ENCODE peak calls at places on chromosomes 11 and 22, in ten cellular contexts. B is suprapubic skin, N is ovary, X is tibial nerve, Y is A549, H is transverse colon, M is SK-N-SH, T is sigmoid colon, Z is stomach, A is H1. I is an unnamed sample.

GRCh38 chr11:44812971-44813370 is 86.2 kb downstream of the TSPAN18 start:
- DNase-seq in N (no peak), B (no peak), T (no peak), A (no peak), M (no peak), X (no peak), Y (no peak), Z (no peak), H (no peak), I (no peak)

GRCh38 chr11:87290304-87290922 is 252.7 kb downstream of the TMEM135 start:
- DNase-seq in X (no peak), A (no peak), Z (no peak), N (no peak), B (no peak), M (peak), T (no peak), H (no peak), Y (peak), I (no peak)

GRCh38 chr22:35441489-35442100 is 41.7 kb downstream of the MCM5 start:
- DNase-seq in M (no peak), Y (no peak), A (no peak), B (no peak), X (no peak), H (no peak), T (no peak), N (no peak), Z (no peak), I (no peak)

GRCh38 chr11:65311197-65311631 is 3.5 kb upstream of the CDC42EP2 start:
- DNase-seq in X (no peak), A (no peak), Z (peak), N (no peak), T (no peak), H (no peak), M (no peak), B (no peak), Y (no peak), I (no peak)

GRCh38 chr22:49630448-49630946 is 197.2 kb downstream of the BRD1 start:
- DNase-seq in H (no peak), Y (no peak), X (no peak), A (no peak), B (no peak), M (no peak), Z (no peak), T (no peak), N (no peak), I (no peak)

GRCh38 chr11:129853508-129854228 is 38.0 kb downstream of the TMEM45B start:
- DNase-seq in Y (peak), B (no peak), A (no peak), T (no peak), H (peak), N (peak), Z (peak), X (peak), M (peak), I (no peak)

GRCh38 chr11:45933131-45933821 is 10.8 kb downstream of the LARGE2 start:
- DNase-seq in H (no peak), Z (peak), A (no peak), M (no peak), X (no peak), N (peak), Y (no peak), T (peak), B (no peak), I (peak)

GRCh38 chr11:68328374-68329091 is 16.1 kb downstream of the LRP5 start:
- DNase-seq in N (no peak), B (no peak), H (peak), Y (no peak), X (no peak), T (peak), Z (peak), M (peak), A (no peak), I (no peak)

GRCh38 chr11:27020736-27021135 is 19.9 kb upstream of the BBOX1 start:
- DNase-seq in X (no peak), H (no peak), A (no peak), T (no peak), Y (no peak), B (no peak), Z (peak), N (no peak), M (no peak), I (no peak)

GRCh38 chr11:63478896-63479295 is 12.1 kb downstream of the PLAAT5 start:
- DNase-seq in M (peak), B (no peak), Z (peak), T (peak), H (peak), N (peak), X (peak), A (peak), Y (peak), I (no peak)

GRCh38 chr22:24417200-24417599 is 10.2 kb upstream of the ADORA2A start:
- DNase-seq in Z (no peak), Y (no peak), N (no peak), B (no peak), A (no peak), H (no peak), T (peak), X (no peak), M (peak), I (no peak)

GRCh38 chr22:37260939-37261338 is 16.9 kb upstream of the RAC2 start:
- DNase-seq in Z (peak), T (no peak), X (peak), A (no peak), M (peak), B (no peak), Y (peak), H (peak), N (peak), I (no peak)

GRCh38 chr22:37173709-37174108 is 14.3 kb downstream of the C1QTNF6 start:
- DNase-seq in N (peak), Y (no peak), T (peak), H (no peak), Z (no peak), A (no peak), X (peak), B (peak), M (peak), I (no peak)

GRCh38 chr11:75031771-75032549 is 43.2 kb downstream of the NEU3 start:
- DNase-seq in A (peak), N (peak), T (peak), Y (peak), M (peak), X (peak), Z (peak), B (no peak), H (peak), I (peak)

GRCh38 chr11:6418958-6419611 is at the start of gene APBB1:
- DNase-seq in H (peak), B (no peak), M (peak), Y (peak), N (peak), T (peak), A (no peak), Z (peak), X (peak), I (no peak)

GRCh38 chr11:118047749-118048148 is 29.1 kb upstream of the TMPRSS4 start:
- DNase-seq in M (no peak), T (no peak), Y (no peak), N (no peak), A (no peak), B (no peak), H (no peak), Z (no peak), X (no peak), I (peak)

GRCh38 chr11:64048042-64048854 is 12.5 kb downstream of the FLRT1 start:
- DNase-seq in B (no peak), X (no peak), M (peak), A (no peak), Z (no peak), H (no peak), Y (no peak), T (peak), N (no peak), I (no peak)

GRCh38 chr11:34184505-34185015 is 79.1 kb downstream of the NAT10 start:
- DNase-seq in N (no peak), T (no peak), Z (no peak), A (no peak), M (no peak), H (no peak), X (no peak), Y (no peak), B (no peak), I (no peak)

GRCh38 chr22:45212306-45212709 is 28.4 kb downstream of the KIAA0930 start:
- DNase-seq in Y (peak), A (no peak), H (peak), Z (peak), N (peak), T (peak), B (no peak), X (peak), M (peak), I (no peak)

GRCh38 chr11:80122211-80122610 is 681.4 kb upstream of the TENM4 start:
- DNase-seq in M (no peak), Y (no peak), X (no peak), A (no peak), B (no peak), N (no peak), H (no peak), T (no peak), Z (no peak), I (no peak)

GRCh38 chr11:1259076-1259461 is 36.2 kb downstream of the MUC5B start:
- DNase-seq in X (no peak), T (no peak), Z (no peak), H (no peak), M (no peak), N (no peak), A (no peak), B (no peak), Y (no peak), I (no peak)

GRCh38 chr11:103789957-103790356 is 246.5 kb upstream of the DDI1 start:
- DNase-seq in A (no peak), Y (no peak), Z (no peak), M (no peak), H (no peak), B (no peak), X (no peak), N (no peak), T (no peak), I (no peak)

GRCh38 chr11:92843455-92843854 is 126.0 kb upstream of the MTNR1B start:
- DNase-seq in N (no peak), B (no peak), Y (no peak), A (no peak), M (no peak), X (no peak), T (no peak), Z (no peak), H (no peak), I (no peak)

GRCh38 chr11:81224396-81224795 is 1509.3 kb downstream of the FAM181B start:
- DNase-seq in Y (no peak), M (no peak), B (no peak), H (no peak), T (no peak), Z (no peak), X (no peak), A (no peak), N (no peak), I (no peak)

GRCh38 chr11:116207349-116207748 is 565.4 kb downstream of the BUD13 start:
- DNase-seq in B (no peak), M (peak), Y (no peak), Z (no peak), X (no peak), T (no peak), N (no peak), A (no peak), H (no peak), I (no peak)

GRCh38 chr11:74138021-74138420 is 32.8 kb downstream of the C2CD3 start:
- DNase-seq in M (no peak), Y (peak), B (no peak), X (no peak), N (no peak), A (no peak), Z (no peak), T (no peak), H (no peak), I (no peak)

GRCh38 chr11:63548178-63548577 is 11.6 kb downstream of the PLAAT4 start:
- DNase-seq in A (no peak), Z (no peak), T (no peak), N (no peak), Y (no peak), B (no peak), X (no peak), M (no peak), H (no peak), I (no peak)

GRCh38 chr22:32327066-32327465 is 30.6 kb upstream of the RFPL3 start:
- DNase-seq in Y (no peak), A (no peak), T (no peak), B (no peak), H (no peak), Z (peak), X (no peak), M (no peak), N (no peak), I (no peak)

GRCh38 chr22:37410174-37411055 is 16.9 kb downstream of the ELFN2 start:
- DNase-seq in X (no peak), A (no peak), N (no peak), H (no peak), T (no peak), Z (no peak), Y (no peak), B (no peak), M (no peak), I (no peak)

GRCh38 chr22:19598054-19598855 is 74.0 kb upstream of the CLDN5 start:
- DNase-seq in Y (no peak), M (no peak), X (no peak), Z (no peak), T (no peak), N (no peak), H (no peak), A (no peak), B (no peak), I (no peak)

GRCh38 chr11:20617346-20617745 is 17.9 kb downstream of the SLC6A5 start:
- DNase-seq in B (no peak), Y (no peak), H (no peak), X (no peak), T (no peak), M (peak), Z (no peak), N (no peak), A (no peak), I (no peak)

GRCh38 chr11:33664829-33665228 is 35.8 kb downstream of the C11orf91 start:
- DNase-seq in H (no peak), Z (no peak), X (no peak), B (no peak), M (no peak), Y (no peak), N (no peak), A (no peak), T (no peak), I (no peak)

GRCh38 chr11:120308081-120308480 is 17.0 kb upstream of the TLCD5 start:
- DNase-seq in A (no peak), Z (no peak), T (no peak), B (no peak), H (no peak), X (no peak), M (no peak), Y (no peak), N (no peak), I (no peak)

GRCh38 chr11:74612877-74613276 is 20.5 kb downstream of the POLD3 start:
- DNase-seq in Z (no peak), H (no peak), B (no peak), M (no peak), T (no peak), N (no peak), A (no peak), X (no peak), Y (no peak), I (no peak)

GRCh38 chr22:38465673-38466490 is 2.0 kb upstream of the KDELR3 start:
- DNase-seq in Z (no peak), M (no peak), X (no peak), H (peak), Y (no peak), A (no peak), B (no peak), T (no peak), N (no peak), I (no peak)

GRCh38 chr22:49796596-49797270 is 30.9 kb downstream of the BRD1 start:
- DNase-seq in T (no peak), A (no peak), Y (no peak), B (no peak), M (no peak), Z (no peak), X (no peak), N (no peak), H (no peak), I (no peak)

GRCh38 chr22:49828599-49828965 is 909 bp upstream of the BRD1 start:
- DNase-seq in A (no peak), X (no peak), M (no peak), Y (no peak), B (no peak), H (no peak), Z (no peak), N (no peak), T (no peak), I (no peak)

GRCh38 chr11:68843703-68844312 is 2.1 kb upstream of the CPT1A start:
- DNase-seq in X (no peak), Y (peak), A (peak), T (peak), B (no peak), N (peak), H (peak), M (no peak), Z (peak), I (no peak)

GRCh38 chr11:100152751-100153150 is 534.3 kb upstream of the ARHGAP42 start:
- DNase-seq in N (no peak), M (no peak), T (no peak), Y (no peak), Z (no peak), A (no peak), X (no peak), H (no peak), B (no peak), I (no peak)

DNA sequence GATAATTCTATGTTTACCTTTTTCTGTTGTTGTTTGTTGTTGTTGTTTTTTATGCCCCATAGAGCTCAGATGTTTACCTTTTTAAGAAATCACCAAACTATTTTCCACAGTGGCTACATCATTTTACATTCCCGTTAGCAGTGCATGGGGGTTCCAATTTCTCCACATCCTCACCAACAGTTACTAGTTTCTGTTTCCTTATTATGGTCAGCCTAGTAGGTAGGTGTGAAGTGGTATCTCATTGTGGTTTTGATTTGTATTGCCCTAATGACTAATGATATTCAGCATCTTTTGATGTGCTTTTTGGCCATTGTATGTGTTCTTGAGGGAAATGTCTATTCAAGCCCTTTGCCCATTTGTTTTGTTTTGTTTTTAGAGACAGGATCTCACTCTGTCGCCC is 27.6 kb downstream of the CHEK2 start:
- DNase-seq in B (no peak), A (no peak), X (no peak), N (no peak), T (no peak), H (no peak), Y (no peak), Z (no peak), M (no peak), I (no peak)
- H3K27ac ChIP-seq in B (no peak), A (no peak), X (peak), N (no peak), T (no peak), H (no peak), Y (peak), Z (no peak), M (no peak), I (no peak)

GRCh38 chr11:10450451-10451398 is 4.3 kb upstream of the AMPD3 start:
- DNase-seq in B (no peak), N (peak), A (peak), Y (peak), H (peak), Z (peak), X (no peak), T (no peak), M (peak), I (no peak)
- TF ChIP-seq EP300 in B (no peak), N (no peak), A (no peak), Y (no peak), H (no peak), Z (no peak), X (no peak), T (no peak), M (no peak), I (no peak)

DNA sequence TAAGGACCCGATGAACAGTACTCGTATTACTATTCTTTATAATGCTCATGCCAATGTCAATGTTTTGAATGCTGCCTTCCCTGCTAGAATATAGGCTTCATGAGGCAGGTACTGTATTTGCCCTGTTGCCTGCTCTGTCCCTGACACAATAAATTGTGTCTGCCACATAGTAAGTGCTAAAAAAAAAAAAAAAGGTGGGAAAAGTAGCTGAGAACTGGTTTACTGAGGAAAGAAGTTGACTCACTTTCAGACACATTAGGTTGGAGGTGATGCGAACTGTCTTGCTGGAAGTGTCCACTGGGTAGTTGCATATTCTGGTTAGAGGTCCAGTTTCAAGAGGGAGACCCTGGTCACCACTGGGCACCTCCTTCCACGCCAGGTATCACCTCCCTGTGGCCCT is 255.9 kb downstream of the KIRREL3 start:
- DNase-seq in X (no peak), Z (no peak), M (no peak), Y (no peak), A (no peak), T (no peak), B (no peak), H (no peak), N (no peak), I (no peak)
- H3K4me3 ChIP-seq in X (no peak), Z (no peak), M (no peak), Y (no peak), A (no peak), T (no peak), B (no peak), H (no peak), N (no peak), I (no peak)

GRCh38 chr11:105297463-105297862 is 157.9 kb upstream of the CARD18 start:
- DNase-seq in Y (no peak), N (no peak), A (no peak), T (no peak), Z (no peak), X (no peak), B (no peak), M (no peak), H (no peak), I (no peak)
- H3K27ac ChIP-seq in Y (no peak), N (no peak), A (no peak), T (no peak), Z (no peak), X (no peak), B (no peak), M (no peak), H (no peak), I (no peak)

GRCh38 chr11:70019576-70020011 is 58.5 kb upstream of the ANO1 start:
- DNase-seq in A (no peak), M (no peak), Y (no peak), N (no peak), T (no peak), B (peak), Z (no peak), H (no peak), X (no peak), I (no peak)

GRCh38 chr11:70014291-70014690 is 63.8 kb upstream of the ANO1 start:
- DNase-seq in T (no peak), H (no peak), A (no peak), Z (no peak), N (no peak), X (no peak), B (no peak), M (no peak), Y (no peak), I (no peak)

GRCh38 chr11:70018816-70019215 is 59.3 kb upstream of the ANO1 start:
- DNase-seq in H (no peak), T (no peak), B (no peak), A (no peak), M (no peak), N (no peak), Z (no peak), X (no peak), Y (no peak), I (no peak)

GRCh38 chr11:70020336-70021214 is 57.5 kb upstream of the ANO1 start:
- DNase-seq in M (no peak), A (no peak), N (no peak), X (no peak), T (no peak), B (peak), H (no peak), Z (no peak), Y (no peak), I (no peak)

DNA sequence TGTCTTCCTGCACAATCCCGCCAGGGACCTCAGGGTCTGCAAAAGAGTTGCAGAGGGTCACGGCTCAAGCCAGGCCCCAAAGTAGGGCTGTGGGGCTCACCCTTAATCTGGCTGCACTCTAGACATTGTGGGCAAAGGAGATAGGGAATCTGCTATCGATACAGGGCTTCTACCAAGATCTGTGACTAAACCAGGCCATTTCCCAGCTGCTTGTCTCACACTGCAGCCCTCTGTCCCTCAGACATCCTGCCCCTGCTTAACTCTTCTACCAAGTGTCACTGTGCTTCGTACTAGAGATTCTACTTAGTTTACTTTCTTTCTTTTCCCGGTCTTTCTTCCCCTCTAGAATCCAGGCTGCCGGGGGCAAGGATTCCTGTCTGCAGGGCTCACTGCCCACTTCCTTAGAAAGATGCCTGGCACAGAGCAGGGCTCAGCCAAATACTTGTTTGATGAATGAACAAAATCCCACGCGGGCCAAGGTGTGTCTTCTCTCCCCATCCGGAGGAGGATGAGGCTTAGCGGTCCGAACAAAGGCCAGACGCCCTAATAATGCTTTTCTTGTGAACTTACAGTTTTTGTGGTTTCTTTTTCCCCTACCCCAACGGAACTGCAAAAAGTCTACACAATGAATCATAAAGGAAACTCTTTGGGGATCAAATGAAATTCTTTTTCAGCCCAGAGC is 61.3 kb upstream of the ANO1 start:
- DNase-seq in X (no peak), A (no peak), Y (no peak), N (no peak), T (no peak), H (no peak), M (no peak), B (no peak), Z (no peak), I (no peak)
- TF ChIP-seq EP300 in X (no peak), A (no peak), Y (no peak), N (no peak), T (no peak), H (no peak), M (no peak), B (no peak), Z (no peak), I (no peak)